ENCODE peak calls at places on chromosomes 12 and 14, in eight cellular contexts. J is HCT116, A is right lobe of liver, H is heart left ventricle, L is IMR-90, V is GM12878, W is body of pancreas, X is upper lobe of left lung. R is an unnamed sample. For H3K27me3, the result is how much of the 10 kb centered on the place peaks cover.

GRCh38 chr12:57760347-57760982 is 5.6 kb downstream of the MARCHF9 start:
- ATAC-seq in J (no peak), A (no peak), H (no peak), L (no peak), V (no peak), W (no peak), X (no peak), R (no peak)

GRCh38 chr12:26918321-26919215 is 19.2 kb downstream of the INTS13 start:
- ATAC-seq in J (no peak), A (no peak), H (no peak), L (peak), V (no peak), W (no peak), X (no peak), R (no peak)

GRCh38 chr14:47959753-47960152 is 284.3 kb upstream of the MDGA2 start:
- ATAC-seq in J (no peak), A (no peak), H (no peak), L (no peak), V (no peak), W (no peak), X (no peak), R (no peak)

GRCh38 chr12:111126331-111126730 is 206.0 kb upstream of the MYL2 start:
- ATAC-seq in J (no peak), A (peak), H (no peak), L (no peak), V (no peak), W (no peak), X (no peak), R (no peak)

GRCh38 chr14:90732723-90733122 is 83.5 kb downstream of the TTC7B start:
- ATAC-seq in J (no peak), A (no peak), H (no peak), L (no peak), V (no peak), W (no peak), X (no peak), R (no peak)

GRCh38 chr12:24561882-24562760 is 386.8 kb downstream of the BCAT1 start:
- ATAC-seq in J (no peak), A (peak), H (peak), L (peak), V (peak), W (peak), X (peak), R (peak)

GRCh38 chr12:41850046-41850445 is 294.6 kb downstream of the GXYLT1 start:
- ATAC-seq in J (no peak), A (no peak), H (no peak), L (no peak), V (no peak), W (no peak), X (no peak), R (no peak)

GRCh38 chr12:6688543-6688999 is 604 bp downstream of the ZNF384 start:
- ATAC-seq in J (peak), A (no peak), H (peak), L (no peak), V (peak), W (no peak), X (no peak), R (no peak)

GRCh38 chr12:106594447-106594846 is 11.6 kb downstream of the RFX4 start:
- ATAC-seq in J (no peak), A (no peak), H (no peak), L (no peak), V (no peak), W (no peak), X (no peak), R (no peak)

GRCh38 chr14:36151335-36151734 is 25.2 kb downstream of the PTCSC3 start:
- ATAC-seq in J (no peak), A (no peak), H (no peak), L (no peak), V (no peak), W (no peak), X (no peak), R (no peak)

GRCh38 chr12:76240281-76240680 is 107.9 kb downstream of the BBS10 start:
- ATAC-seq in J (no peak), A (peak), H (no peak), L (no peak), V (no peak), W (no peak), X (no peak), R (no peak)

GRCh38 chr12:92769124-92769901 is 66.5 kb downstream of the PLEKHG7 start:
- ATAC-seq in J (no peak), A (peak), H (no peak), L (no peak), V (peak), W (no peak), X (no peak), R (peak)

GRCh38 chr14:59845245-59845644 is 25.3 kb downstream of the RTN1 start:
- ATAC-seq in J (no peak), A (no peak), H (no peak), L (no peak), V (no peak), W (no peak), X (no peak), R (no peak)

GRCh38 chr14:101125719-101126375 is 222.3 kb upstream of the RTL1 start:
- ATAC-seq in J (no peak), A (no peak), H (no peak), L (no peak), V (no peak), W (no peak), X (no peak), R (no peak)

GRCh38 chr12:56469007-56469930 is 891 bp downstream of the SPRYD4 start:
- ATAC-seq in J (peak), A (peak), H (peak), L (no peak), V (peak), W (peak), X (peak), R (no peak)

GRCh38 chr12:29145372-29146170 is 3.5 kb upstream of the FAR2 start:
- ATAC-seq in J (no peak), A (no peak), H (no peak), L (no peak), V (no peak), W (no peak), X (no peak), R (no peak)

GRCh38 chr14:105602243-105602750 is 75.9 kb downstream of the TMEM121 start:
- ATAC-seq in J (peak), A (no peak), H (no peak), L (no peak), V (no peak), W (no peak), X (no peak), R (no peak)

GRCh38 chr12:23340351-23340750 is 609.1 kb downstream of the SOX5 start:
- ATAC-seq in J (no peak), A (peak), H (no peak), L (no peak), V (no peak), W (no peak), X (no peak), R (no peak)

GRCh38 chr12:4293942-4294505 is 20.5 kb downstream of the CCND2 start:
- ATAC-seq in J (no peak), A (no peak), H (no peak), L (no peak), V (no peak), W (no peak), X (no peak), R (no peak)

GRCh38 chr14:56826214-56826613 is 15.9 kb upstream of the OTX2 start:
- ATAC-seq in J (no peak), A (no peak), H (no peak), L (no peak), V (no peak), W (no peak), X (no peak), R (no peak)
- H3K27me3 ChIP-seq in J (under half), A (under half), H (under half), L (under half), V (under half), W (under half), X (under half), R (under half)

DNA sequence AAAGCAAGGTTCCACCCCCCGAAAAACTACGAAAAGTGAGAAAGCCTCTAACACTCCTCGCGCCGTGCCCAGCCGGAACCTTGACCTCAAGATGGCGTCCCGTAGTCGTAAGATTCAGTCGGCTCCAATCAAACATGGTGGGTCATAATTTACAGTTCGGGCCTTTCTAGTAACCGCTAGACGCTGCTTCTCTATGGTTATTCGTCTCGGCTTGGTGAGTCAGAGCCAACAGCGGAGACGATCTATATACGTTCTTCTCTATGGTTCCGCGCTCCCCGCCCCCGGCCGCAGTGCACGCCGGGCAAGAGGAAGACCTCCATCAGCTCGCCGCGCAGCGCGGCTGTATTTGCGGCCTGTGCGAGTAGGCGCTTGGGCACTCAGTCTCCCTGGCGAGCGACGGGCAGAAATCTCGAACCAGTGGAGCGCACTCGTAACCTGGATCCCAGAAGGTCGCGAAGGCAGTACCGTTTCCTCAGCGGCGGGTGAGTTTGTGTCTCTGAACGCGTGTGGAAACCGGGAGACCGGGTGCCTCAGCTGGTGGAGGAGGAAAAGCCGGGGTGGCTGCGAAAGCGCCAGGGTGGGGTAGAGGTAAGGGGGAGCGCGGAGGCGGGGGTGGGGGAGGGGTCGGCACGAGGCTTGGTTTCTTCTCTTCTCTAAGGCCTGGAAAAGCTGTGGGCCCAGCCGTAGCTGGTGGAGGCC is at the start of gene RBM25:
- ATAC-seq in J (peak), A (peak), H (peak), L (peak), V (peak), W (peak), X (peak), R (peak)
- TF ChIP-seq POLR2A in J (peak), A (peak), H (peak), L (peak), V (peak), W (peak), X (peak), R (peak)

GRCh38 chr12:109897029-109897428 is 3.0 kb upstream of the TCHP start:
- ATAC-seq in J (no peak), A (no peak), H (no peak), L (no peak), V (no peak), W (no peak), X (no peak), R (no peak)

GRCh38 chr12:109892748-109893147 is 7.3 kb upstream of the TCHP start:
- ATAC-seq in J (no peak), A (no peak), H (no peak), L (no peak), V (peak), W (no peak), X (no peak), R (no peak)

GRCh38 chr12:109896188-109896587 is 3.9 kb upstream of the TCHP start:
- ATAC-seq in J (no peak), A (no peak), H (no peak), L (no peak), V (no peak), W (no peak), X (no peak), R (no peak)

GRCh38 chr12:109893250-109893995 is 6.7 kb upstream of the TCHP start:
- ATAC-seq in J (no peak), A (no peak), H (no peak), L (no peak), V (peak), W (no peak), X (no peak), R (no peak)

DNA sequence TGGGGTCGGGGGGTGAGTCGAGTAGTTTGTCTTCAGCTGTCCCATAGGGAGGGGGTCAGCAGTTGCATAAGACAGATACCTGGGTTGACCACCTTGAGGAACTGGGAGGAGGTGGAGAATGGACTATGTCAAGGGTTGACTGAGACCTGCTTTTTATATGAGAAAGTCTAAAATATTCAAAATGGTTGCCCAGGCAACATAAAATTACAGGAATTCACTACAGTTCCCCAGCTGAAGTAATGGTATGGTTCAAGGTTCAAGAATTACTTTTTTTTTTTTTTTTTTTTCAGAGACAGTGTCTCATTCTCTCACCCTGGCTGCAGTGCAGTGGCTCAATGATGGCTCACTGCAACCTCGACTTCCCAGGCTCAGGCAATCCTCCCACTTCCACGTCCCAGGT is 5.1 kb upstream of the TCHP start:
- ATAC-seq in J (no peak), A (no peak), H (no peak), L (no peak), V (no peak), W (no peak), X (no peak), R (no peak)
- H3K27me3 ChIP-seq in J (under half), A (under half), H (under half), L (under half), V (under half), W (under half), X (under half), R (under half)

GRCh38 chr12:51911788-51912711 is 4.7 kb downstream of the ACVRL1 start:
- ATAC-seq in J (peak), A (peak), H (peak), L (peak), V (peak), W (peak), X (peak), R (peak)
- TF ChIP-seq POLR2A in J (no peak), A (no peak), H (no peak), L (no peak), V (no peak), W (no peak), X (no peak), R (no peak)

GRCh38 chr12:54455760-54456469 is 17.5 kb downstream of the GTSF1 start:
- ATAC-seq in J (no peak), A (peak), H (peak), L (no peak), V (no peak), W (no peak), X (no peak), R (no peak)

GRCh38 chr12:54463484-54463883 is 9.9 kb downstream of the GTSF1 start:
- ATAC-seq in J (no peak), A (no peak), H (no peak), L (no peak), V (no peak), W (no peak), X (no peak), R (peak)

GRCh38 chr12:54463034-54463433 is 10.4 kb downstream of the GTSF1 start:
- ATAC-seq in J (no peak), A (no peak), H (no peak), L (no peak), V (no peak), W (no peak), X (no peak), R (peak)

GRCh38 chr12:54459355-54459754 is 14.0 kb downstream of the GTSF1 start:
- ATAC-seq in J (no peak), A (no peak), H (no peak), L (no peak), V (no peak), W (no peak), X (no peak), R (no peak)

GRCh38 chr12:54460317-54460935 is 13.0 kb downstream of the GTSF1 start:
- ATAC-seq in J (no peak), A (no peak), H (no peak), L (no peak), V (no peak), W (no peak), X (no peak), R (no peak)
- H3K27me3 ChIP-seq in J (under half), A (under half), H (under half), L (under half), V (under half), W (under half), X (under half), R (under half)

DNA sequence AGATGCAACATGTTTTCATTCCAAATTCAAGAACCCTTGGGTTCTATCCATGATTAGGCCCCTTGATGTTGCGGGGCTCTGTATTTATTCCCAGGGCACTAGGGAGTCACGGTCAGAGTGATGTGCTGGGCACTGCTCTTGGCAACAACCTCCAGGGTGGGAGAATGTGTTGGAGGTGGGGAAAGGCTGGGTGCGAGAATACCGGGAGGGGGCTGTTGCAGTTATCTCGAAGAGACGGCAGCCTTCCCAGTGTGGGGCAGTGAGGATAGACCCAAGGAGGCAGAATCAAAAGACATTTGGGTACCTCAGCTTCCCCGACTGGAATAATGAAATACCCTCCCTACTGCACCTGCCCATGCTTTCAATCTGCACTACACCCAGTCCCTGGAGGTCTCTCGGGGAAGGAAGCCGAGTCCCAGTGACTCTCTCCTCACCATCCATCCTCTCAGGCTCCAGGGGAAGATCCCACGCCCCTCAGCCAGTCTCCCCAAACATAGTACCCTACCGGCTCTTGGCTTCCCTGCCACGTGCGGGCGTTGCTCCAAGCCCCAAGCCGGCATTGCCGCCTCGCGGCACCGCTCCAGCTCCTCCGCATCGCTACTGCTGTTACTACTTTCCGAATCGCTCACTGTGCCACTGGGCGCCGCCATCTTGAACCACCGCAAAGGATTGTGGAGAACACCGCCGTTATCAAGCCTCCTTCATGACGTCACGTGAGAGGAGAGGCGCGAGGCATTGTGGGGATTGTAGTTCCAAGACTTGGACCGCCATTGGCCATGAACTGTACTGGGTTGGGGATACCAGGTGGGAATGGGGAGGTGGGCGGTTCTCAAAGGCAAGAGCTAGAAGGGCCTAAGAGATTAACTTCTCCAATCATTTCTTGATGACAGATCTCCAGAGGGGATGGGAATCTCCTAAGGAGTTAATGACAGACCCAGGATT is at the start of gene C12orf43:
- ATAC-seq in J (peak), A (peak), H (peak), L (peak), V (peak), W (peak), X (peak), R (peak)
- TF ChIP-seq POLR2A in J (peak), A (peak), H (no peak), L (peak), V (peak), W (peak), X (no peak), R (peak)

R was measured in gastroesophageal sphincter.